ENCODE peak calls at places on chromosomes 5 and 9, in four cellular contexts. One of them, this sample, is unnamed.

GRCh38 chr9:136700959-136701664 is 11.3 kb upstream of the DIPK1B start:
- DNase-seq in endothelial cell of umbilical vein: no peak
- DNase-seq in astrocyte of the cerebellum: no peak
- DNase-seq in fibroblast of pulmonary artery: no peak
- DNase-seq in this sample: no peak

GRCh38 chr5:2125901-2126265 is 243.2 kb upstream of the IRX4 start:
- DNase-seq in endothelial cell of umbilical vein: no peak
- DNase-seq in astrocyte of the cerebellum: no peak
- DNase-seq in fibroblast of pulmonary artery: no peak
- DNase-seq in this sample: no peak

GRCh38 chr5:89277791-89278190 is 394.8 kb upstream of the MEF2C start:
- DNase-seq in endothelial cell of umbilical vein: no peak
- DNase-seq in astrocyte of the cerebellum: no peak
- DNase-seq in fibroblast of pulmonary artery: no peak
- DNase-seq in this sample: peak; percentile 61

GRCh38 chr5:89445106-89445745 is 562.2 kb upstream of the MEF2C start:
- DNase-seq in endothelial cell of umbilical vein: no peak
- DNase-seq in astrocyte of the cerebellum: no peak
- DNase-seq in fibroblast of pulmonary artery: no peak
- DNase-seq in this sample: no peak

GRCh38 chr9:119736478-119737454 is 367.5 kb upstream of the BRINP1 start:
- DNase-seq in endothelial cell of umbilical vein: no peak
- DNase-seq in astrocyte of the cerebellum: no peak
- DNase-seq in fibroblast of pulmonary artery: no peak
- DNase-seq in this sample: no peak

GRCh38 chr5:62653001-62653863 is 74.6 kb downstream of the LRRC70 start:
- DNase-seq in endothelial cell of umbilical vein: peak; percentile 63
- DNase-seq in astrocyte of the cerebellum: no peak
- DNase-seq in fibroblast of pulmonary artery: peak; percentile 20
- DNase-seq in this sample: no peak

GRCh38 chr9:22722492-22722891 is 275.9 kb downstream of the DMRTA1 start:
- DNase-seq in endothelial cell of umbilical vein: no peak
- DNase-seq in astrocyte of the cerebellum: no peak
- DNase-seq in fibroblast of pulmonary artery: no peak
- DNase-seq in this sample: no peak

GRCh38 chr5:77431286-77431685 is 60.8 kb downstream of the WDR41 start:
- DNase-seq in endothelial cell of umbilical vein: no peak
- DNase-seq in astrocyte of the cerebellum: peak; percentile 52
- DNase-seq in fibroblast of pulmonary artery: no peak
- DNase-seq in this sample: peak; percentile 58

GRCh38 chr9:19914044-19914443 is 125.2 kb upstream of the SLC24A2 start:
- DNase-seq in endothelial cell of umbilical vein: no peak
- DNase-seq in astrocyte of the cerebellum: no peak
- DNase-seq in fibroblast of pulmonary artery: no peak
- DNase-seq in this sample: no peak

GRCh38 chr5:83299353-83299752 is 172.2 kb upstream of the VCAN start:
- DNase-seq in endothelial cell of umbilical vein: no peak
- DNase-seq in astrocyte of the cerebellum: no peak
- DNase-seq in fibroblast of pulmonary artery: no peak
- DNase-seq in this sample: no peak

GRCh38 chr5:31194892-31195291 is 1.4 kb downstream of the CDH6 start:
- DNase-seq in endothelial cell of umbilical vein: no peak
- DNase-seq in astrocyte of the cerebellum: no peak
- DNase-seq in fibroblast of pulmonary artery: no peak
- DNase-seq in this sample: peak; percentile 20

GRCh38 chr9:112174223-112174964 is 703 bp downstream of the SUSD1 start:
- DNase-seq in endothelial cell of umbilical vein: peak; percentile 35
- DNase-seq in astrocyte of the cerebellum: no peak
- DNase-seq in fibroblast of pulmonary artery: no peak
- DNase-seq in this sample: peak; percentile 17

GRCh38 chr5:73381587-73382411 is 66.8 kb downstream of the FOXD1 start:
- DNase-seq in endothelial cell of umbilical vein: no peak
- DNase-seq in astrocyte of the cerebellum: no peak
- DNase-seq in fibroblast of pulmonary artery: no peak
- DNase-seq in this sample: no peak

GRCh38 chr5:97943036-97943435 is 760.0 kb upstream of the RIOK2 start:
- DNase-seq in endothelial cell of umbilical vein: no peak
- DNase-seq in astrocyte of the cerebellum: no peak
- DNase-seq in fibroblast of pulmonary artery: no peak
- DNase-seq in this sample: no peak

GRCh38 chr9:27386759-27387158 is 89.8 kb upstream of the EQTN start:
- DNase-seq in endothelial cell of umbilical vein: no peak
- DNase-seq in astrocyte of the cerebellum: no peak
- DNase-seq in fibroblast of pulmonary artery: no peak
- DNase-seq in this sample: no peak

GRCh38 chr5:174533127-174533453 is 191.3 kb upstream of the MSX2 start:
- DNase-seq in endothelial cell of umbilical vein: no peak
- DNase-seq in astrocyte of the cerebellum: no peak
- DNase-seq in fibroblast of pulmonary artery: no peak
- DNase-seq in this sample: no peak

GRCh38 chr5:174529925-174530681 is 194.3 kb upstream of the MSX2 start:
- DNase-seq in endothelial cell of umbilical vein: no peak
- DNase-seq in astrocyte of the cerebellum: no peak
- DNase-seq in fibroblast of pulmonary artery: no peak
- DNase-seq in this sample: no peak

GRCh38 chr5:174533771-174534221 is 190.6 kb upstream of the MSX2 start:
- DNase-seq in endothelial cell of umbilical vein: no peak
- DNase-seq in astrocyte of the cerebellum: peak; percentile 69
- DNase-seq in fibroblast of pulmonary artery: peak; percentile 70
- DNase-seq in this sample: peak; percentile 87

GRCh38 chr5:174531782-174532191 is 192.6 kb upstream of the MSX2 start:
- DNase-seq in endothelial cell of umbilical vein: no peak
- DNase-seq in astrocyte of the cerebellum: no peak
- DNase-seq in fibroblast of pulmonary artery: no peak
- DNase-seq in this sample: no peak

DNA sequence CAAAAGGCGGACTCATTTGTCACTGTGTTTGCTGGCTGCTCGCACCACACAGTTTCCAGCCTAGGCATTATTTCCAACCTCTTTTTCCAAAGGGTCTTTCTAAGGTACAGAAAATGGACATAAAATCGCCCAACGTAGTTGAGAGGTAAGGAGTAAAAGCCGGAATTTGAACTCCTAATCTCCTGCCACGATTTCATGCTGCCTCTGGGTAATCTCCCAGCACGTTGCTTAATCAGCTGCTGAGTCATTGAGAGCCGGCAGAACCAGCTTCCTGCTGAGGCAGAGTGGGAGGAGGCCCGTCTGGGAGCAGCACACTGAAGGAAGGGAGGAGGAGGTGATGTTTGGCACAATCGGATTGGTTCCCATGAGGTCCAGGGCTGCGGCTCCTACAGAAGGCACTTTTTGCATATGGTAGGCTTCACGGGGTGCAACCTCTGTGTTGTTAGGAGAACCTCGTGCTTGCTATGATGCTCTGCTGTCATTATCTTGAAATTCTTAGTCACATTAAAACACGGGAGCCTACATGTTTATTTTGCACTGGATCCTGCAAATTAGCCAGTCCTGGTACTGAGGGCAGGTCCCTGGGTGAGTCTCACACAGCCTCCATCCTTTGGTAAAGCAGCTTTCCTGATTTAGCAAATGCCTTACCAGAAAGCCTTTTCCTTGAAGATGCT is 191.8 kb upstream of the MSX2 start:
- DNase-seq in endothelial cell of umbilical vein: peak; percentile 42
- DNase-seq in astrocyte of the cerebellum: peak; percentile 89
- DNase-seq in fibroblast of pulmonary artery: peak; percentile 97
- DNase-seq in this sample: peak; percentile 93
- H3K4me3 ChIP-seq in endothelial cell of umbilical vein: no peak overlapping the region
- H3K4me3 ChIP-seq in astrocyte of the cerebellum: no peak overlapping the region
- H3K4me3 ChIP-seq in fibroblast of pulmonary artery: no peak overlapping the region
- H3K4me3 ChIP-seq in this sample: no peak overlapping the region

DNA sequence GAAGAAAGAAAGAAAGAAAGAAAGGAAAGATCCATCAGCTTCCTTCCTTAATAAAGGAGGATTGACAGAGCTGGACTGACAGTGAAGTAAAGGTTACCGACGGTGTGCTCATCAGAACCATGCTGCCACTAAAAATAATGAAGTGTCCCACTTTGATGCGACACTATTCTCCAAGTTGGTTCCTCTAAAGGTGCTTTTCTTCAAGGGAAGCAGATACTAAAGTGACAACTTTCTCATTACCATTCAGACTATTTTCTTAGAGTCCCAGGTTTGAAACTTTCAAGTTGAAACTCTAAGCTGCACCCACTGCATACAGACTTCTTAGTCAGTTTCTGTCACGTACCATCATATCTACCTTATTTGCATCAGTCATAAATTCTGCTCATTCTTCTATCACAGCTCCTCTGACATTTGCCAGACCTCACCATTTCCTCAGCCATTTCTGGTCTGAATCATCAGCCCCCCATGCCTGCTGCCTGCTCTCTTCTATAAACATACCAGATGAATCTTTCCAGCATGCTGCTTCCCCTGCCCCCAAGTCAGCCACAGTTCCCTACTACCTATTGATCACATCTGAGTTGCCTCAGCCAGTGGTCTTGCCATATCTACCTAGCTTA is 177.6 kb downstream of the DEPDC1B start:
- DNase-seq in endothelial cell of umbilical vein: peak; percentile 17
- DNase-seq in astrocyte of the cerebellum: no peak
- DNase-seq in fibroblast of pulmonary artery: peak; percentile 58
- DNase-seq in this sample: peak; percentile 69
- H3K4me3 ChIP-seq in endothelial cell of umbilical vein: no peak overlapping the region
- H3K4me3 ChIP-seq in astrocyte of the cerebellum: no peak overlapping the region
- H3K4me3 ChIP-seq in fibroblast of pulmonary artery: no peak overlapping the region
- H3K4me3 ChIP-seq in this sample: no peak overlapping the region

GRCh38 chr5:95876782-95877181 is 54.3 kb upstream of the GLRX start:
- DNase-seq in endothelial cell of umbilical vein: no peak
- DNase-seq in astrocyte of the cerebellum: no peak
- DNase-seq in fibroblast of pulmonary artery: no peak
- DNase-seq in this sample: no peak

GRCh38 chr5:95880081-95880926 is 57.8 kb upstream of the GLRX start:
- DNase-seq in endothelial cell of umbilical vein: no peak
- DNase-seq in astrocyte of the cerebellum: no peak
- DNase-seq in fibroblast of pulmonary artery: no peak
- DNase-seq in this sample: no peak

GRCh38 chr5:95879661-95880060 is 57.1 kb upstream of the GLRX start:
- DNase-seq in endothelial cell of umbilical vein: no peak
- DNase-seq in astrocyte of the cerebellum: no peak
- DNase-seq in fibroblast of pulmonary artery: no peak
- DNase-seq in this sample: no peak

GRCh38 chr5:95881833-95882232 is 59.3 kb upstream of the GLRX start:
- DNase-seq in endothelial cell of umbilical vein: no peak
- DNase-seq in astrocyte of the cerebellum: no peak
- DNase-seq in fibroblast of pulmonary artery: no peak
- DNase-seq in this sample: no peak

DNA sequence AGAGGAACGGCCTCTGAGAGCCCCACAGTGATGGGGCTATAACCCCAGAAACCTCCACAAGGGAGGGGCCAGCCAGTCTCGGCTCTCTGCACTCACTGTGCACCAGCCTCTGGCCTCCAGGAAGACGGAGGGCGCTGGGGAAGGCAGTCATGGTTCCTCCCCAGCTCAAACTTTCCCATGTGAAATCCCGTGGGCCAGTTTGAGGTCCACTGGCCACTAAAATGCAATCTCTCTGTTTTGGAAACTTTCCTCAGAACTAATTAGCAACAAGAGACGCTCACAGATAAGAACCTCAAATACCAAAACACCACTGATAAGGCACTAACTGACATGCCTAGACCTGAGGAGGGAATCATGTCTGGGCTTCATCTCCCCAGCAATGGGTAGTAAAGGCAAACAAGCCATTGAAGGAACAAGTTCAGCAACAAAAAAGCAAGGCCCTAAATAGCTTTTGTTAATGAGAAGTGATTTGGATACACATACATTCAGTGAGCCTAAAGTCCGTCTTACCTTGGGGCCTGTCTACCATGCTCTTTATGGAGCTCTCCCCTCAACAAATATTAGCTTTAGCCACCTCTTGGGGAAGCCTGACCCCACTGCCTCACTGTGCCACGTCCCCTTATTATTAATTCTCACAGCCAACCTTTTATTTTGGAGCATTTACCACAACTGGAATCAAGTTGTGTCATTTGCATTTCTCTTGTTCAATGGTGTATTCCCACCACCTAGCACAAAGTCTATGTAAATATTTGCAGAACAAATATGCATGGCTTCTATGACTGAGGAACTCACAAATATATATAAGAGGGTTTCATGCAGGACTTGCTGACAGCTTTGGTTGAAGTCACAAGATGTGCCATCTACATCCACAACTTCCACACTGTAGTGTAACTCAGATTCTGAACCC is 56.1 kb upstream of the GLRX start:
- DNase-seq in endothelial cell of umbilical vein: no peak
- DNase-seq in astrocyte of the cerebellum: no peak
- DNase-seq in fibroblast of pulmonary artery: no peak
- DNase-seq in this sample: no peak
- H3K4me3 ChIP-seq in endothelial cell of umbilical vein: no peak overlapping the region
- H3K4me3 ChIP-seq in astrocyte of the cerebellum: no peak overlapping the region
- H3K4me3 ChIP-seq in fibroblast of pulmonary artery: no peak overlapping the region
- H3K4me3 ChIP-seq in this sample: no peak overlapping the region

DNA sequence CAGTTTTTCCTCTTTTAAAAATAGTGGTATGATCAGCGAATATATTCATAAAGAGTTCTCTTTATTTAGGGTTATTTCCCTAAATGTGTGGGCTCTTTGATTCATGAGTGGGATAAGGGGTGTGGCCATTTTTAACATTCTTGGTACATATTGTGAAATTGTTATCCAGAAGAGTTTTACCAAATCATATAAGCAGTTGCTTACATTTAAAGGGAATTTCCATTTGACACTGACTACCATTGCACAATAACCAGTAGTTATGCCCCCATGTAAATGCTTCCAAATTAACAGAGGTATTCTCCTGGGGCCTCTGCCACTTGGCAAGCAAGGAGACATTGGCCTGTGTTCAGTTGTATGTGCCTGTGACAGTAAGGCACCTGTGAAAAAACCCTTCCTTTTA is 27.2 kb downstream of the SLC25A48 start:
- DNase-seq in endothelial cell of umbilical vein: no peak
- DNase-seq in astrocyte of the cerebellum: no peak
- DNase-seq in fibroblast of pulmonary artery: peak; percentile 7
- DNase-seq in this sample: no peak
- H3K4me3 ChIP-seq in endothelial cell of umbilical vein: no peak overlapping the region
- H3K4me3 ChIP-seq in astrocyte of the cerebellum: no peak overlapping the region
- H3K4me3 ChIP-seq in fibroblast of pulmonary artery: no peak overlapping the region
- H3K4me3 ChIP-seq in this sample: no peak overlapping the region

GRCh38 chr9:70352356-70352755 is 62.1 kb downstream of the KLF9 start:
- DNase-seq in endothelial cell of umbilical vein: peak; percentile 20
- DNase-seq in astrocyte of the cerebellum: peak; percentile 45
- DNase-seq in fibroblast of pulmonary artery: peak; percentile 59
- DNase-seq in this sample: peak; percentile 67
- H3K4me3 ChIP-seq in endothelial cell of umbilical vein: no peak overlapping the region
- H3K4me3 ChIP-seq in astrocyte of the cerebellum: no peak overlapping the region
- H3K4me3 ChIP-seq in fibroblast of pulmonary artery: no peak overlapping the region
- H3K4me3 ChIP-seq in this sample: no peak overlapping the region

DNA sequence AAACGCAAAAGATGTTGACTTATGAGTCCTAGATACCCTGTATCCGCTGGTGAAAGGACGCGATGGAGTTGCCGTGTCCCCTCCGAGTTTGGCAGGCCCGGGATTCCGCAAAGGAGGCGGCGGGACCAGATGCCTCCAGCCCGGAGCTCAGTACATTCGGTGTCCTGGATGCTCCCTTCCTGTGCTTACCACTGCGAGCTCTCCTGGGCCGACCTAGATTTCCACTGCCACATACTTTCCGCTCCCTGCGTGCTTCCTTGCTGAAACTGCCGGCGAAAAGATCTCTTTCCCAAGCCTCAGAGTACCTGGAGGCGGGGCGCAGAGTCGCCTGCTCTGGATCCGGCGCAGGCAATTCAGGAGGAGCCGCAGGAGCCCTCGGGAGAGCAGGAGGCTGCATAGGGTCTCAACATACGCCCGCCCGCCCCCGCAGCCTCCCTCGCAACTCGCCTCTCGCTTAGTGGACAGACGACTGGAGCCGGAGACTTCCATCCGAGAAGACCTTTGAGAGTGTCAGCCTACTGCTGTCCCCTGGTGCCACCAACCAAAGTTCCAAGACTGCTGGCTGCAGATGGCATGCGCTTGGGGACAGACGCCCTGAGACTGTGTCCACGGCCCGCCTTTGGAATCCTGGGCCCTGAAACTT is 39.8 kb downstream of the ANXA2R start:
- DNase-seq in endothelial cell of umbilical vein: no peak
- DNase-seq in astrocyte of the cerebellum: no peak
- DNase-seq in fibroblast of pulmonary artery: peak; percentile 58
- DNase-seq in this sample: peak; percentile 56
- H3K4me3 ChIP-seq in endothelial cell of umbilical vein: peak overlapping the region; percentile 38
- H3K4me3 ChIP-seq in astrocyte of the cerebellum: peak overlapping the region; percentile 38
- H3K4me3 ChIP-seq in fibroblast of pulmonary artery: peak overlapping the region; percentile 46
- H3K4me3 ChIP-seq in this sample: peak overlapping the region; percentile 42

This sample was measured in astrocyte of the spinal cord.